ENCODE peak calls at places on chromosome 17, in seven cellular contexts. One of them, this sample, is unnamed.

GRCh38 chr17:77510133-77510796 is 369.5 kb downstream of the SEC14L1 start:
- DNase-seq in Calu3: no peak
- DNase-seq in activated CD8-positive, alpha-beta memory T cell treated with anti-CD3 and anti-CD28 coated beads for 1 hour: no peak
- DNase-seq in cardiac fibroblast: no peak
- DNase-seq in NCI-H69: no peak
- DNase-seq in stimulated activated CD8-positive, alpha-beta memory T cell treated with anti-CD3 and anti-CD28 coated beads, Interleukin-7, amount 100 ng/mL, for 1 hour: no peak
- DNase-seq in astrocyte of the cerebellum: no peak
- DNase-seq in this sample: no peak

GRCh38 chr17:47265983-47266541 is 12.4 kb downstream of the ITGB3 start:
- DNase-seq in Calu3: no peak
- DNase-seq in astrocyte of the cerebellum: peak
- DNase-seq in NCI-H69: no peak
- DNase-seq in stimulated activated CD8-positive, alpha-beta memory T cell treated with anti-CD3 and anti-CD28 coated beads, Interleukin-7, amount 100 ng/mL, for 1 hour: no peak
- DNase-seq in activated CD8-positive, alpha-beta memory T cell treated with anti-CD3 and anti-CD28 coated beads for 1 hour: no peak
- DNase-seq in cardiac fibroblast: peak
- DNase-seq in this sample: no peak

GRCh38 chr17:17676752-17677151 is 4.5 kb upstream of the RAI1 start:
- DNase-seq in NCI-H69: no peak
- DNase-seq in cardiac fibroblast: no peak
- DNase-seq in activated CD8-positive, alpha-beta memory T cell treated with anti-CD3 and anti-CD28 coated beads for 1 hour: no peak
- DNase-seq in stimulated activated CD8-positive, alpha-beta memory T cell treated with anti-CD3 and anti-CD28 coated beads, Interleukin-7, amount 100 ng/mL, for 1 hour: no peak
- DNase-seq in Calu3: no peak
- DNase-seq in astrocyte of the cerebellum: no peak
- DNase-seq in this sample: no peak

GRCh38 chr17:31918701-31919128 is 17.2 kb upstream of the UTP6 start:
- DNase-seq in stimulated activated CD8-positive, alpha-beta memory T cell treated with anti-CD3 and anti-CD28 coated beads, Interleukin-7, amount 100 ng/mL, for 1 hour: no peak
- DNase-seq in NCI-H69: no peak
- DNase-seq in Calu3: no peak
- DNase-seq in astrocyte of the cerebellum: no peak
- DNase-seq in cardiac fibroblast: no peak
- DNase-seq in activated CD8-positive, alpha-beta memory T cell treated with anti-CD3 and anti-CD28 coated beads for 1 hour: no peak
- DNase-seq in this sample: no peak

GRCh38 chr17:6420173-6420641 is 14.7 kb downstream of the AIPL1 start:
- DNase-seq in Calu3: peak
- DNase-seq in NCI-H69: peak
- DNase-seq in cardiac fibroblast: peak
- DNase-seq in astrocyte of the cerebellum: no peak
- DNase-seq in activated CD8-positive, alpha-beta memory T cell treated with anti-CD3 and anti-CD28 coated beads for 1 hour: no peak
- DNase-seq in stimulated activated CD8-positive, alpha-beta memory T cell treated with anti-CD3 and anti-CD28 coated beads, Interleukin-7, amount 100 ng/mL, for 1 hour: no peak
- DNase-seq in this sample: peak

GRCh38 chr17:7750321-7750821 is 32.8 kb downstream of the DNAH2 start:
- DNase-seq in Calu3: no peak
- DNase-seq in NCI-H69: no peak
- DNase-seq in stimulated activated CD8-positive, alpha-beta memory T cell treated with anti-CD3 and anti-CD28 coated beads, Interleukin-7, amount 100 ng/mL, for 1 hour: no peak
- DNase-seq in cardiac fibroblast: peak
- DNase-seq in astrocyte of the cerebellum: peak
- DNase-seq in activated CD8-positive, alpha-beta memory T cell treated with anti-CD3 and anti-CD28 coated beads for 1 hour: no peak
- DNase-seq in this sample: no peak

GRCh38 chr17:33053641-33054040 is 62.0 kb downstream of the SPACA3 start:
- DNase-seq in Calu3: no peak
- DNase-seq in NCI-H69: no peak
- DNase-seq in stimulated activated CD8-positive, alpha-beta memory T cell treated with anti-CD3 and anti-CD28 coated beads, Interleukin-7, amount 100 ng/mL, for 1 hour: no peak
- DNase-seq in astrocyte of the cerebellum: no peak
- DNase-seq in cardiac fibroblast: no peak
- DNase-seq in activated CD8-positive, alpha-beta memory T cell treated with anti-CD3 and anti-CD28 coated beads for 1 hour: no peak
- DNase-seq in this sample: no peak

GRCh38 chr17:59333845-59334244 is 2.4 kb downstream of the YPEL2 start:
- DNase-seq in Calu3: no peak
- DNase-seq in NCI-H69: peak
- DNase-seq in stimulated activated CD8-positive, alpha-beta memory T cell treated with anti-CD3 and anti-CD28 coated beads, Interleukin-7, amount 100 ng/mL, for 1 hour: no peak
- DNase-seq in cardiac fibroblast: no peak
- DNase-seq in activated CD8-positive, alpha-beta memory T cell treated with anti-CD3 and anti-CD28 coated beads for 1 hour: no peak
- DNase-seq in astrocyte of the cerebellum: no peak
- DNase-seq in this sample: no peak

GRCh38 chr17:20925091-20925490 is 117.7 kb downstream of the USP22 start:
- DNase-seq in stimulated activated CD8-positive, alpha-beta memory T cell treated with anti-CD3 and anti-CD28 coated beads, Interleukin-7, amount 100 ng/mL, for 1 hour: no peak
- DNase-seq in cardiac fibroblast: peak
- DNase-seq in astrocyte of the cerebellum: no peak
- DNase-seq in NCI-H69: no peak
- DNase-seq in activated CD8-positive, alpha-beta memory T cell treated with anti-CD3 and anti-CD28 coated beads for 1 hour: no peak
- DNase-seq in Calu3: no peak
- DNase-seq in this sample: no peak

GRCh38 chr17:51189628-51190027 is 23.4 kb downstream of the NME2 start:
- DNase-seq in cardiac fibroblast: no peak
- DNase-seq in astrocyte of the cerebellum: no peak
- DNase-seq in stimulated activated CD8-positive, alpha-beta memory T cell treated with anti-CD3 and anti-CD28 coated beads, Interleukin-7, amount 100 ng/mL, for 1 hour: no peak
- DNase-seq in Calu3: no peak
- DNase-seq in NCI-H69: no peak
- DNase-seq in activated CD8-positive, alpha-beta memory T cell treated with anti-CD3 and anti-CD28 coated beads for 1 hour: no peak
- DNase-seq in this sample: no peak